ENCODE peak calls at places on chromosomes 1 and 21, in four cellular contexts. R is AG04450, Y is mesendoderm, W is colonic mucosa. B is an unnamed sample.

GRCh38 chr1:174998569-174999215 is 1.1 kb upstream of the CACYBP start:
- DNase-seq in R (no peak), Y (peak), W (peak), B (peak)

GRCh38 chr1:219463629-219464028 is 149.3 kb downstream of the ZC3H11B start:
- DNase-seq in Y (no peak), W (no peak), R (no peak), B (no peak)

GRCh38 chr1:93775224-93775623 is 93.6 kb upstream of the BCAR3 start:
- DNase-seq in R (no peak), Y (no peak), W (no peak), B (no peak)

GRCh38 chr1:172360511-172360910 is 60.0 kb upstream of the C1orf105 start:
- DNase-seq in R (no peak), W (peak), Y (peak), B (no peak)

GRCh38 chr1:41830711-41831110 is 88.0 kb downstream of the HIVEP3 start:
- DNase-seq in W (no peak), Y (no peak), R (no peak), B (no peak)

GRCh38 chr1:236282159-236282716 is 480 bp upstream of the ERO1B start:
- DNase-seq in R (no peak), W (no peak), Y (no peak), B (peak)

GRCh38 chr21:44366586-44367211 is 13.3 kb downstream of the TRPM2 start:
- DNase-seq in R (no peak), Y (no peak), W (no peak), B (no peak)

GRCh38 chr1:104855550-104855949 is 1105.9 kb downstream of the AMY1C start:
- DNase-seq in R (no peak), Y (peak), W (no peak), B (no peak)

GRCh38 chr1:174274884-174275283 is 115.6 kb downstream of the RABGAP1L start:
- DNase-seq in Y (no peak), R (no peak), W (no peak), B (no peak)

GRCh38 chr1:182215797-182216196 is 154.3 kb upstream of the ZNF648 start:
- DNase-seq in W (no peak), Y (no peak), R (no peak), B (no peak)

GRCh38 chr1:182211364-182211763 is 149.9 kb upstream of the ZNF648 start:
- DNase-seq in R (no peak), W (no peak), Y (no peak), B (no peak)

GRCh38 chr1:182217967-182218366 is 156.5 kb upstream of the ZNF648 start:
- DNase-seq in R (no peak), W (no peak), Y (no peak), B (no peak)

GRCh38 chr1:182213163-182213562 is 151.7 kb upstream of the ZNF648 start:
- DNase-seq in W (no peak), R (no peak), Y (no peak), B (no peak)

GRCh38 chr1:182217071-182217470 is 155.6 kb upstream of the ZNF648 start:
- DNase-seq in W (no peak), Y (no peak), R (no peak), B (no peak)
- H3K27ac ChIP-seq in W (no peak), Y (no peak), R (no peak), B (no peak)

GRCh38 chr1:26114165-26114927 is 2.7 kb downstream of the PDIK1L start:
- DNase-seq in R (no peak), Y (no peak), W (no peak), B (no peak)

GRCh38 chr1:26110731-26111529 is 694 bp upstream of the PDIK1L start:
- DNase-seq in W (peak), R (no peak), Y (peak), B (peak)

GRCh38 chr1:26109229-26110164 is 2.1 kb upstream of the PDIK1L start:
- DNase-seq in W (no peak), R (no peak), Y (no peak), B (no peak)

GRCh38 chr1:26111530-26112406 is at the start of gene PDIK1L:
- DNase-seq in Y (peak), R (peak), W (peak), B (peak)

DNA sequence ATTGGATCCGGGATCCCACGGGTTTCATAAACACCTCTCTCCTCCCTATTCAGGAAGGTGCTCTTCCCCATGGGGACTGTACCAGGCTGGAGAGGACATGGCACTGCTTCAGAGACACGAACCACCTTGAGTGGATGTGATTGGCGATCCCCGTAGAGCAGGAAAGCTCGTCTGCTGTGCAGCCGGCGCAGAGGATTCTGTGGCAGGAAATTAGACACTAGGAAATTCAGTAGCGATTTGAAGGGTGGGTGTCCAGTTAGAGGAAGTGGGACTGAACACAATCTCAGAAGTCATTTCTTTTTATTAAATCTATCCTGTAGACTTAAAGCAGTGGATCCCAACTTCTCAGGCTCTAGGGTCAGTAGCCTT is 767 bp downstream of the PDIK1L start:
- DNase-seq in W (no peak), Y (no peak), R (no peak), B (no peak)
- H3K27ac ChIP-seq in W (peak), Y (no peak), R (no peak), B (no peak)

DNA sequence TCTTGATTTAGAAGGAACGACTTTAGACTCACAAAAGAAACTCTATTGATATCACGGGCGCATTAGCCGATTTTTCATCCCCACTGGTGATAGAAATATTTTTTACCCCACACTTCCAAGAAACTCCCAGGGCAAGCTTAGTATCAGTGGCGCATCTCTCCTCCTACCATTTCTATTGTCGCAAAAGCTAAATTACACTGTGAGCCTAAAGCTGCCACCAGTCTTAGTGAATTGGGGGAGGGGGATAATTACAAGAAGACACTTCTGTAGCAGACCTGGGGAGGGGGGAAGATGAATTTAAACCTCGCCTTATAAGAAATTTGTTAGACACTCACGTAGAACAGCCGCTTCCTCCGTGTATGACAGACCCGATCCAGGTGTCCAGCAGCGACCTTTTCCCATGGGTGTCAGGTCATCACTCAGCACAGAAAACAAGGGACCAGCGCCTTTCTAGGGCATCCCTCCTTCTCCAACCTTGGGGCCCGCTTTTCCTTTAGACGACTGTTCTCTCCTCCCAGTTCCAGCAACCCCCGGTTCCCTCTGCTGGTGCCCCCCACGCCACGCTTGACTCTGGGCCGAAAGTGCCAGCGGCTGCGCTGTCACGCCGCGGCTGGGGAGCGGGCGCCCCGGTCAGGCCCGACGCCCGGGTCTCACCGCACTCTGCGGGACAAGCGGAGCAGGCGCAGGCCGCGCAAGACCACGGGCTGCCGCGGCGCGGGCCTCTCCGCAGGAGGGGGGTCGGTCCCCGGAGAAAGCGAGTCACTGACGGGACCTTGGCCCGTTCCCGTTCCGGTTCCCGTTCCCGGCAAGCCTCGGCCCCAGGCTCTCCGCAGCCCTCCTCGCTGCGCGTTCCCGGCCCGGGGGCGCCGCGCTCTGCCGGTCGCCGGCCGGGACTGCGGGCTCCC is 797 bp downstream of the PHC2 start:
- DNase-seq in R (no peak), Y (peak), W (no peak), B (no peak)
- H3K27ac ChIP-seq in R (no peak), Y (no peak), W (no peak), B (peak)

GRCh38 chr1:45673956-45674355 is 12.4 kb downstream of the GPBP1L1 start:
- DNase-seq in R (no peak), Y (peak), W (no peak), B (no peak)
- H3K27ac ChIP-seq in R (no peak), Y (no peak), W (no peak), B (no peak)

GRCh38 chr1:245055752-245056151 is 99.0 kb upstream of the KIF26B start:
- DNase-seq in R (no peak), Y (no peak), W (no peak), B (no peak)
- H3K27ac ChIP-seq in R (no peak), Y (no peak), W (no peak), B (no peak)

GRCh38 chr1:51697160-51697559 is 80.3 kb downstream of the OSBPL9 start:
- DNase-seq in Y (no peak), R (no peak), W (no peak), B (no peak)
- H3K27ac ChIP-seq in Y (no peak), R (no peak), W (no peak), B (no peak)

DNA sequence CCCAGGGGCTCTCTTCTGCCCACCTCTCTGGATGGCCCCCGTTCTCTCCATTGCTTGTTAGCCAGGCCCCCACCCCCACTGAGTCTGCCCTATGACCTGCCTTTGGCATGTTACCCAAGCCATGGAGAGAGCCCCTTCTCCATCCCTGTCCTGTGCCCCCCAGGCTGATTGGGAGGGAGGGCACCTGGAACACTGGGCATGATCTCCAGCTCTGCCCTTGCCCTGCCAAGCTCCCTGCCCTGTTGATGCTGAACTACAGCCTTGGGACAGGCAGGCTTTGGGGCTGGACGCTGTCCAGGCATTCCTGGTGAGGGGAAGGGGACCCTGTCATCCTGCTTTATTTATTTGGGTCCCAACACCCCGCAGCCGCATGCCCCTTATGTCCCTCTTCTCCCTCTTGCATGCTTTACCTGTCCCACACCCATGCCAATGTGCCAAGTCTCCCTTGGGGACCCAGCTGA is 10.7 kb downstream of the TRIM46 start:
- DNase-seq in W (no peak), R (no peak), Y (no peak), B (no peak)
- H3K27ac ChIP-seq in W (peak), R (no peak), Y (no peak), B (no peak)

B was measured in brain microvascular endothelial cell.